ENCODE peak calls at places on chromosomes 6 and 20, in ten cellular contexts. V, C, N, X, S, U, Y, Z, L and D are unnamed samples.

GRCh38 chr6:65787787-65788186 is 80.8 kb upstream of the EYS start:
- DNase-seq in V (no peak), C (no peak), N (no peak), X (no peak), S (no peak), U (no peak), Y (no peak), Z (no peak), L (no peak), D (no peak)

GRCh38 chr6:136090929-136091328 is 159.2 kb downstream of the MTFR2 start:
- DNase-seq in V (no peak), C (no peak), N (no peak), X (no peak), S (no peak), U (no peak), Y (no peak), Z (no peak), L (no peak), D (no peak)

GRCh38 chr20:36775196-36775595 is 1.6 kb upstream of the DSN1 start:
- DNase-seq in V (no peak), C (peak; percentile 9), N (no peak), X (no peak), S (no peak), U (no peak), Y (no peak), Z (no peak), L (no peak), D (no peak)

GRCh38 chr6:129744201-129744879 is 34.4 kb upstream of the ARHGAP18 start:
- DNase-seq in V (no peak), C (peak; percentile 94), N (peak; percentile 93), X (peak; percentile 90), S (no peak), U (no peak), Y (no peak), Z (no peak), L (no peak), D (no peak)

GRCh38 chr20:52785678-52786077 is 186.5 kb upstream of the TSHZ2 start:
- DNase-seq in V (no peak), C (no peak), N (peak; percentile 51), X (no peak), S (no peak), U (no peak), Y (no peak), Z (no peak), L (no peak), D (no peak)

GRCh38 chr20:2151805-2152727 is 50.4 kb downstream of the STK35 start:
- DNase-seq in V (no peak), C (no peak), N (peak; percentile 59), X (peak; percentile 44), S (no peak), U (no peak), Y (no peak), Z (peak; percentile 50), L (no peak), D (peak; percentile 24)

GRCh38 chr6:107489636-107490567 is at the start of gene SOBP:
- DNase-seq in V (peak; percentile 81), C (no peak), N (peak; percentile 53), X (peak; percentile 28), S (no peak), U (peak; percentile 73), Y (no peak), Z (peak; percentile 75), L (peak; percentile 33), D (peak; percentile 64)

GRCh38 chr6:34179106-34179720 is 33.3 kb upstream of the GRM4 start:
- DNase-seq in V (no peak), C (no peak), N (no peak), X (no peak), S (no peak), U (no peak), Y (no peak), Z (no peak), L (no peak), D (no peak)

GRCh38 chr20:58604410-58604881 is 46.6 kb upstream of the STX16 start:
- DNase-seq in V (peak; percentile 4), C (no peak), N (no peak), X (no peak), S (no peak), U (no peak), Y (no peak), Z (peak; percentile 95), L (no peak), D (no peak)

GRCh38 chr6:18178959-18179358 is 23.7 kb downstream of the KDM1B start:
- DNase-seq in V (no peak), C (no peak), N (no peak), X (no peak), S (no peak), U (no peak), Y (no peak), Z (no peak), L (no peak), D (no peak)